ENCODE peak calls at places on chromosomes 3 and 15, in eight cellular contexts. S is HTR-8/SVneo; B is kidney; U is activated effector memory CD4-positive, alpha-beta T cell treated with anti-CD3 and anti-CD28 coated beads, Interleukin-2, amount 50 U/mL, for 16 hours; L is astrocyte of the hippocampus; A is foreskin fibroblast; X is NCI-H69; C is endothelial cell of umbilical vein. G is an unnamed sample.
A peak's percentile ranks its signal among the peaks of the same experiment; 100 is the strongest.

GRCh38 chr15:36278219-36278618 is 301.2 kb upstream of the CDIN1 start:
- DNase-seq in S (peak; percentile 10), B (no peak), U (no peak), L (peak; percentile 4), A (peak; percentile 19), X (peak; percentile 76), C (no peak), G (peak; percentile 20)

GRCh38 chr3:67622652-67623051 is 31.8 kb downstream of the SUCLG2 start:
- DNase-seq in S (no peak), B (no peak), U (no peak), L (no peak), A (no peak), X (no peak), C (no peak), G (no peak)

GRCh38 chr15:65056868-65057548 is 10.8 kb downstream of the RASL12 start:
- DNase-seq in S (peak; percentile 53), B (peak; percentile 82), U (no peak), L (peak; percentile 65), A (no peak), X (no peak), C (no peak), G (no peak)

GRCh38 chr3:61743067-61743466 is 181.7 kb downstream of the PTPRG start:
- DNase-seq in S (no peak), B (no peak), U (no peak), L (no peak), A (no peak), X (no peak), C (no peak), G (no peak)

GRCh38 chr3:74564560-74564959 is 49.9 kb downstream of the CNTN3 start:
- DNase-seq in S (no peak), B (no peak), U (no peak), L (no peak), A (peak; percentile 44), X (no peak), C (no peak), G (no peak)

GRCh38 chr3:179347383-179348194 is at the start of gene MFN1:
- DNase-seq in S (peak; percentile 94), B (peak; percentile 97), U (peak; percentile 96), L (peak; percentile 98), A (peak; percentile 97), X (peak; percentile 99), C (peak; percentile 97), G (peak; percentile 96)

GRCh38 chr3:4498446-4498845 is 5.3 kb downstream of the ITPR1 start:
- DNase-seq in S (no peak), B (no peak), U (no peak), L (no peak), A (no peak), X (no peak), C (no peak), G (no peak)

GRCh38 chr3:77203876-77204275 is 164.0 kb downstream of the ROBO2 start:
- DNase-seq in S (no peak), B (no peak), U (no peak), L (no peak), A (no peak), X (no peak), C (no peak), G (no peak)

GRCh38 chr15:35719964-35720507 is 174.1 kb upstream of the DPH6 start:
- DNase-seq in S (no peak), B (no peak), U (no peak), L (no peak), A (peak; percentile 14), X (no peak), C (no peak), G (no peak)

GRCh38 chr15:64452988-64453688 is 7.2 kb upstream of the ZNF609 start:
- DNase-seq in S (no peak), B (no peak), U (no peak), L (peak; percentile 85), A (peak; percentile 59), X (peak; percentile 91), C (peak; percentile 35), G (peak; percentile 41)

GRCh38 chr3:98555025-98555379 is 23.2 kb downstream of the GPR15 start:
- DNase-seq in S (no peak), B (no peak), U (no peak), L (peak; percentile 37), A (no peak), X (no peak), C (no peak), G (no peak)

GRCh38 chr15:60137711-60138396 is 133.7 kb downstream of the FOXB1 start:
- DNase-seq in S (peak; percentile 36), B (no peak), U (no peak), L (peak; percentile 84), A (peak; percentile 67), X (no peak), C (no peak), G (peak; percentile 58)

GRCh38 chr3:167520656-167521360 is 47.0 kb upstream of the SERPINI2 start:
- DNase-seq in S (no peak), B (no peak), U (no peak), L (no peak), A (no peak), X (no peak), C (no peak), G (no peak)

GRCh38 chr15:80695911-80696651 is 971 bp downstream of the ABHD17C start:
- DNase-seq in S (peak; percentile 47), B (peak; percentile 84), U (peak; percentile 69), L (peak; percentile 42), A (peak; percentile 58), X (peak; percentile 41), C (peak; percentile 40), G (peak; percentile 17)

GRCh38 chr15:35293353-35294130 is 208.4 kb upstream of the NANOGP8 start:
- DNase-seq in S (peak; percentile 73), B (no peak), U (no peak), L (peak; percentile 64), A (peak; percentile 84), X (peak; percentile 63), C (peak; percentile 81), G (peak; percentile 66)

GRCh38 chr15:29337156-29337959 is 67.7 kb upstream of the NSMCE3 start:
- DNase-seq in S (no peak), B (no peak), U (no peak), L (peak; percentile 14), A (peak; percentile 51), X (no peak), C (no peak), G (no peak)

GRCh38 chr3:66406186-66406585 is 94.6 kb downstream of the LRIG1 start:
- DNase-seq in S (no peak), B (no peak), U (no peak), L (no peak), A (no peak), X (no peak), C (no peak), G (no peak)

GRCh38 chr3:12342151-12342550 is 53.3 kb downstream of the PPARG start:
- DNase-seq in S (no peak), B (no peak), U (no peak), L (no peak), A (peak; percentile 54), X (no peak), C (no peak), G (no peak)

GRCh38 chr3:12508316-12508715 is 24.0 kb downstream of the TSEN2 start:
- DNase-seq in S (peak; percentile 65), B (no peak), U (no peak), L (peak; percentile 90), A (peak; percentile 99), X (no peak), C (peak; percentile 76), G (peak; percentile 98)

GRCh38 chr15:77387355-77388105 is 32.4 kb downstream of the PEAK1 start:
- DNase-seq in S (no peak), B (no peak), U (no peak), L (peak; percentile 18), A (peak; percentile 11), X (peak; percentile 13), C (no peak), G (no peak)

GRCh38 chr3:126212629-126213375 is 32.4 kb upstream of the ALDH1L1 start:
- DNase-seq in S (no peak), B (peak; percentile 87), U (no peak), L (peak; percentile 89), A (peak; percentile 87), X (peak; percentile 46), C (peak; percentile 47), G (peak; percentile 48)

GRCh38 chr3:189270248-189270832 is 98.6 kb downstream of the TPRG1 start:
- DNase-seq in S (peak; percentile 51), B (peak; percentile 78), U (peak; percentile 66), L (peak; percentile 94), A (peak; percentile 51), X (peak; percentile 92), C (peak; percentile 28), G (peak; percentile 85)

GRCh38 chr3:32876920-32877319 is 59.1 kb downstream of the TRIM71 start:
- DNase-seq in S (no peak), B (no peak), U (no peak), L (no peak), A (no peak), X (no peak), C (no peak), G (no peak)

GRCh38 chr3:129425213-129425612 is 3.2 kb downstream of the EFCAB12 start:
- DNase-seq in S (no peak), B (no peak), U (no peak), L (no peak), A (no peak), X (no peak), C (no peak), G (no peak)

GRCh38 chr15:89378699-89379422 is 44.2 kb upstream of the POLG start:
- DNase-seq in S (no peak), B (no peak), U (no peak), L (no peak), A (no peak), X (no peak), C (no peak), G (no peak)

GRCh38 chr15:27418729-27419128 is 447.7 kb downstream of the GABRG3 start:
- DNase-seq in S (no peak), B (no peak), U (no peak), L (peak; percentile 54), A (no peak), X (peak; percentile 49), C (no peak), G (peak; percentile 26)

GRCh38 chr3:56547486-56547885 is 9.5 kb upstream of the CCDC66 start:
- DNase-seq in S (no peak), B (no peak), U (no peak), L (peak; percentile 11), A (peak; percentile 43), X (peak; percentile 21), C (peak; percentile 12), G (no peak)

GRCh38 chr15:41772720-41773331 is 1.5 kb upstream of the MAPKBP1 start:
- DNase-seq in S (peak; percentile 65), B (no peak), U (peak; percentile 79), L (peak; percentile 80), A (peak; percentile 88), X (peak; percentile 68), C (peak; percentile 80), G (peak; percentile 76)

GRCh38 chr3:131216801-131217200 is 164.8 kb upstream of the NUDT16 start:
- DNase-seq in S (peak; percentile 25), B (no peak), U (no peak), L (peak; percentile 90), A (peak; percentile 86), X (peak; percentile 69), C (peak; percentile 53), G (peak; percentile 95)

GRCh38 chr15:41043276-41043675 is 72.8 kb downstream of the INO80 start:
- DNase-seq in S (no peak), B (no peak), U (no peak), L (peak; percentile 73), A (peak; percentile 68), X (no peak), C (peak; percentile 11), G (peak; percentile 54)

GRCh38 chr15:70121656-70122297 is 24.1 kb upstream of the TLE3 start:
- DNase-seq in S (no peak), B (peak; percentile 87), U (no peak), L (peak; percentile 80), A (peak; percentile 87), X (peak; percentile 72), C (peak; percentile 38), G (peak; percentile 81)

GRCh38 chr15:101127503-101128076 is 124.3 kb downstream of the CHSY1 start:
- DNase-seq in S (peak; percentile 66), B (peak; percentile 88), U (peak; percentile 79), L (peak; percentile 97), A (peak; percentile 86), X (peak; percentile 98), C (peak; percentile 94), G (peak; percentile 99)

GRCh38 chr3:9422712-9423424 is 25.5 kb downstream of the SETD5 start:
- DNase-seq in S (peak; percentile 81), B (no peak), U (no peak), L (peak; percentile 97), A (peak; percentile 98), X (peak; percentile 91), C (peak; percentile 99), G (peak; percentile 97)

GRCh38 chr15:68888419-68888818 is 41.9 kb upstream of the SPESP1 start:
- DNase-seq in S (no peak), B (no peak), U (no peak), L (no peak), A (no peak), X (peak; percentile 37), C (no peak), G (no peak)